ENCODE peak calls at places on chromosome 12, in six cellular contexts. V is HepG2, R is GM12878, B is K562, A is upper lobe of left lung, P is A549. Y is an unnamed sample. For H3K4me1, the result is how much of the 10 kb centered on the place peaks cover.

GRCh38 chr12:130961921-130962326 is 8.2 kb downstream of the ADGRD1 start:
- ATAC-seq in V (no peak), R (no peak), P (no peak), B (no peak), A (peak), Y (peak)

GRCh38 chr12:75786071-75786470 is 245.5 kb downstream of the PHLDA1 start:
- ATAC-seq in R (peak), P (no peak), B (no peak), A (no peak), V (no peak), Y (no peak)

GRCh38 chr12:119308743-119309456 is 25.6 kb upstream of the CCDC60 start:
- ATAC-seq in R (no peak), V (no peak), P (no peak), B (no peak), A (no peak), Y (peak)

GRCh38 chr12:88325076-88325827 is 183.1 kb downstream of the TMTC3 start:
- ATAC-seq in P (peak), B (no peak), R (no peak), V (no peak), A (peak), Y (peak)

GRCh38 chr12:120538281-120539156 is 4.4 kb downstream of the RNF10 start:
- ATAC-seq in B (no peak), A (peak), V (peak), R (peak), P (peak), Y (peak)

GRCh38 chr12:40015360-40015759 is 90.5 kb downstream of the SLC2A13 start:
- ATAC-seq in P (peak), V (no peak), B (no peak), A (no peak), R (no peak), Y (no peak)

GRCh38 chr12:121444842-121445202 is 44.9 kb downstream of the RNF34 start:
- ATAC-seq in V (no peak), A (no peak), B (no peak), R (no peak), P (no peak), Y (no peak)

GRCh38 chr12:52681551-52682380 is 1.6 kb upstream of the KRT1 start:
- ATAC-seq in R (no peak), V (no peak), A (no peak), P (no peak), B (no peak), Y (no peak)

GRCh38 chr12:50181691-50182090 is 14.5 kb upstream of the CERS5 start:
- ATAC-seq in A (no peak), V (no peak), B (no peak), R (no peak), P (no peak), Y (no peak)

GRCh38 chr12:11726659-11727058 is 77.2 kb downstream of the ETV6 start:
- ATAC-seq in A (no peak), P (no peak), V (no peak), R (no peak), B (no peak), Y (no peak)

GRCh38 chr12:124520258-124520657 is 47.2 kb downstream of the NCOR2 start:
- ATAC-seq in A (peak), P (peak), B (no peak), R (no peak), V (no peak), Y (no peak)

GRCh38 chr12:67524861-67525499 is 123.6 kb upstream of the DYRK2 start:
- ATAC-seq in A (no peak), R (no peak), V (no peak), B (no peak), P (no peak), Y (no peak)

GRCh38 chr12:71721781-71722511 is 32.7 kb upstream of the RAB21 start:
- ATAC-seq in A (no peak), V (no peak), R (no peak), P (no peak), B (peak), Y (peak)

GRCh38 chr12:59928416-59928815 is 332.6 kb downstream of the SLC16A7 start:
- ATAC-seq in B (no peak), A (no peak), R (no peak), P (no peak), V (no peak), Y (no peak)

GRCh38 chr12:22069851-22070250 is 23.8 kb downstream of the CMAS start:
- ATAC-seq in P (no peak), R (no peak), B (no peak), V (no peak), A (no peak), Y (no peak)

GRCh38 chr12:114015851-114016250 is 49.7 kb upstream of the RBM19 start:
- ATAC-seq in V (no peak), P (no peak), A (no peak), B (no peak), R (no peak), Y (no peak)

GRCh38 chr12:96006727-96007126 is 10.6 kb upstream of the HAL start:
- ATAC-seq in R (no peak), V (no peak), B (no peak), P (no peak), A (no peak), Y (no peak)

GRCh38 chr12:27864521-27864920 is 84.5 kb upstream of the MANSC4 start:
- ATAC-seq in R (no peak), V (no peak), A (no peak), B (no peak), P (no peak), Y (no peak)

GRCh38 chr12:18158774-18159557 is 69.0 kb upstream of the RERGL start:
- ATAC-seq in A (no peak), B (peak), V (peak), R (peak), P (peak), Y (no peak)

GRCh38 chr12:51528852-51529545 is 62.0 kb upstream of the SCN8A start:
- ATAC-seq in B (no peak), V (no peak), P (no peak), A (no peak), R (no peak), Y (no peak)

GRCh38 chr12:67045650-67046049 is 223.5 kb upstream of the CAND1 start:
- ATAC-seq in A (no peak), R (no peak), P (no peak), V (no peak), B (no peak), Y (no peak)

GRCh38 chr12:11638271-11638916 is 11.1 kb upstream of the ETV6 start:
- ATAC-seq in V (no peak), R (no peak), B (no peak), P (no peak), A (no peak), Y (no peak)

GRCh38 chr12:123050913-123051312 is 70.4 kb downstream of the ARL6IP4 start:
- ATAC-seq in A (no peak), B (peak), R (no peak), V (no peak), P (peak), Y (no peak)

GRCh38 chr12:2876431-2877046 is 435 bp downstream of the FOXM1 start:
- ATAC-seq in B (peak), P (peak), V (peak), R (peak), A (peak), Y (no peak)

GRCh38 chr12:84807249-84807648 is 105.3 kb downstream of the SLC6A15 start:
- ATAC-seq in A (no peak), B (no peak), V (no peak), P (no peak), R (no peak), Y (no peak)

GRCh38 chr12:70695361-70696023 is 58.3 kb upstream of the PTPRB start:
- ATAC-seq in P (no peak), B (peak), V (no peak), A (no peak), R (no peak), Y (no peak)

GRCh38 chr12:24020391-24021163 is 71.1 kb upstream of the SOX5 start:
- ATAC-seq in A (no peak), V (no peak), R (no peak), P (no peak), B (no peak), Y (no peak)

GRCh38 chr12:121524196-121524930 is 56.5 kb downstream of the KDM2B start:
- ATAC-seq in R (peak), P (peak), B (no peak), A (no peak), V (no peak), Y (no peak)

GRCh38 chr12:40172879-40173278 is 51.9 kb upstream of the LRRK2 start:
- ATAC-seq in A (no peak), B (no peak), R (no peak), P (no peak), V (no peak), Y (no peak)

GRCh38 chr12:92845320-92845719 is 83.8 kb downstream of the EEA1 start:
- ATAC-seq in B (peak), P (no peak), R (no peak), V (no peak), A (no peak), Y (no peak)

GRCh38 chr12:69332815-69333358 is 15.3 kb upstream of the LYZ start:
- ATAC-seq in R (no peak), P (no peak), V (peak), A (no peak), B (no peak), Y (no peak)

GRCh38 chr12:12998248-12998647 is 1.8 kb downstream of the HEBP1 start:
- ATAC-seq in R (no peak), V (no peak), A (no peak), P (no peak), B (no peak), Y (no peak)
- H3K4me1 ChIP-seq in R (under half), V (under half), A (under half), P (under half), B (under half), Y (half or more)

GRCh38 chr12:15882055-15882971 is at the start of gene STRAP:
- ATAC-seq in B (peak), R (peak), P (peak), V (peak), A (peak), Y (peak)
- TF ChIP-seq EP300 in B (no peak), R (no peak), P (no peak), V (no peak), A (no peak), Y (no peak)

GRCh38 chr12:106956048-106956935 is 585 bp downstream of the TMEM263 start:
- ATAC-seq in A (peak), V (peak), P (peak), R (peak), B (peak), Y (peak)
- TF ChIP-seq POLR2A in A (no peak), V (peak), P (peak), R (peak), B (peak), Y (peak)

DNA sequence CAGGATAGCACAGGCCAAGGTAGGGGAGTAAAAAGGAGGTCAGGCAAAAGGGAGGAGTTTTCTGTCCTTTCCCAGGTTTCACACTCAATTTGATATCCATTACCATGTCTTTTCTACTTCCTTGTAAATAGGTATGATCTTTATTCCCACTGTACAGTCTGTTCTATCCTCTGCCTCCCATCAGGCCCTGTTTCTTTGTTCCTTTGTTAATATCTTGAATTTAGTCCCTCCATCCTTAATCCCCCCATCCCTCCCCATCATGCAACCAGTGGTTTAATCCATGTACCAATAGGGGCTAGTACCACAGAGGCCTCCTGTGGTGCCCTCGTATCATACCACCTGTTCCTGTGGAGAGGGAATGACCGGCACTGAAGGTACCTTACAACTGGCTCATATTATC is 3.6 kb upstream of the SUOX start:
- ATAC-seq in V (no peak), P (no peak), R (no peak), B (no peak), A (no peak), Y (no peak)
- H3K4me1 ChIP-seq in V (under half), P (under half), R (under half), B (under half), A (under half), Y (under half)

Y was measured in gastroesophageal sphincter.